ENCODE peak calls at places on chromosomes 12 and 14, in five cellular contexts. One of them, this sample, is unnamed.

GRCh38 chr12:88693837-88694445 is 113.7 kb upstream of the KITLG start:
- DNase-seq in iPS-NIHi11: no peak
- DNase-seq in caudate nucleus: no peak
- DNase-seq in stimulated activated CD4-positive, alpha-beta T cell treated with anti-CD3 and anti-CD28 coated beads, Interleukin-1b, Interleukin-23, amount 100 ng/mL, for 4 hours: no peak
- DNase-seq in non-pigmented ciliary epithelial cell: no peak
- DNase-seq in this sample: no peak

GRCh38 chr14:73237219-73237785 is at the start of gene PAPLN:
- DNase-seq in iPS-NIHi11: peak
- DNase-seq in caudate nucleus: no peak
- DNase-seq in stimulated activated CD4-positive, alpha-beta T cell treated with anti-CD3 and anti-CD28 coated beads, Interleukin-1b, Interleukin-23, amount 100 ng/mL, for 4 hours: no peak
- DNase-seq in non-pigmented ciliary epithelial cell: no peak
- DNase-seq in this sample: no peak

GRCh38 chr12:27865421-27865820 is 85.4 kb upstream of the MANSC4 start:
- DNase-seq in iPS-NIHi11: no peak
- DNase-seq in caudate nucleus: no peak
- DNase-seq in stimulated activated CD4-positive, alpha-beta T cell treated with anti-CD3 and anti-CD28 coated beads, Interleukin-1b, Interleukin-23, amount 100 ng/mL, for 4 hours: no peak
- DNase-seq in non-pigmented ciliary epithelial cell: peak
- DNase-seq in this sample: no peak

GRCh38 chr14:21233457-21234076 is 35.7 kb downstream of the HNRNPC start:
- DNase-seq in iPS-NIHi11: peak
- DNase-seq in caudate nucleus: no peak
- DNase-seq in stimulated activated CD4-positive, alpha-beta T cell treated with anti-CD3 and anti-CD28 coated beads, Interleukin-1b, Interleukin-23, amount 100 ng/mL, for 4 hours: no peak
- DNase-seq in non-pigmented ciliary epithelial cell: no peak
- DNase-seq in this sample: no peak

GRCh38 chr14:60736494-60736893 is 1.9 kb downstream of the MNAT1 start:
- DNase-seq in iPS-NIHi11: no peak
- DNase-seq in caudate nucleus: no peak
- DNase-seq in stimulated activated CD4-positive, alpha-beta T cell treated with anti-CD3 and anti-CD28 coated beads, Interleukin-1b, Interleukin-23, amount 100 ng/mL, for 4 hours: no peak
- DNase-seq in non-pigmented ciliary epithelial cell: peak
- DNase-seq in this sample: no peak

GRCh38 chr12:124477109-124477915 is 90.1 kb downstream of the NCOR2 start:
- DNase-seq in iPS-NIHi11: no peak
- DNase-seq in caudate nucleus: no peak
- DNase-seq in stimulated activated CD4-positive, alpha-beta T cell treated with anti-CD3 and anti-CD28 coated beads, Interleukin-1b, Interleukin-23, amount 100 ng/mL, for 4 hours: no peak
- DNase-seq in non-pigmented ciliary epithelial cell: no peak
- DNase-seq in this sample: peak

GRCh38 chr14:42944284-42944683 is 1337.6 kb downstream of the LRFN5 start:
- DNase-seq in iPS-NIHi11: no peak
- DNase-seq in caudate nucleus: no peak
- DNase-seq in stimulated activated CD4-positive, alpha-beta T cell treated with anti-CD3 and anti-CD28 coated beads, Interleukin-1b, Interleukin-23, amount 100 ng/mL, for 4 hours: no peak
- DNase-seq in non-pigmented ciliary epithelial cell: no peak
- DNase-seq in this sample: no peak

GRCh38 chr12:22046968-22047390 is 961 bp downstream of the CMAS start:
- DNase-seq in iPS-NIHi11: no peak
- DNase-seq in caudate nucleus: no peak
- DNase-seq in stimulated activated CD4-positive, alpha-beta T cell treated with anti-CD3 and anti-CD28 coated beads, Interleukin-1b, Interleukin-23, amount 100 ng/mL, for 4 hours: no peak
- DNase-seq in non-pigmented ciliary epithelial cell: no peak
- DNase-seq in this sample: no peak

GRCh38 chr12:30000401-30000800 is 216.7 kb upstream of the TMTC1 start:
- DNase-seq in iPS-NIHi11: no peak
- DNase-seq in caudate nucleus: no peak
- DNase-seq in stimulated activated CD4-positive, alpha-beta T cell treated with anti-CD3 and anti-CD28 coated beads, Interleukin-1b, Interleukin-23, amount 100 ng/mL, for 4 hours: no peak
- DNase-seq in non-pigmented ciliary epithelial cell: no peak
- DNase-seq in this sample: no peak

GRCh38 chr12:101637936-101638335 is 43.2 kb downstream of the MYBPC1 start:
- DNase-seq in iPS-NIHi11: no peak
- DNase-seq in caudate nucleus: no peak
- DNase-seq in stimulated activated CD4-positive, alpha-beta T cell treated with anti-CD3 and anti-CD28 coated beads, Interleukin-1b, Interleukin-23, amount 100 ng/mL, for 4 hours: no peak
- DNase-seq in non-pigmented ciliary epithelial cell: no peak
- DNase-seq in this sample: no peak

GRCh38 chr12:18250313-18250916 is 10.9 kb upstream of the PIK3C2G start:
- DNase-seq in iPS-NIHi11: peak
- DNase-seq in caudate nucleus: no peak
- DNase-seq in stimulated activated CD4-positive, alpha-beta T cell treated with anti-CD3 and anti-CD28 coated beads, Interleukin-1b, Interleukin-23, amount 100 ng/mL, for 4 hours: no peak
- DNase-seq in non-pigmented ciliary epithelial cell: no peak
- DNase-seq in this sample: peak

GRCh38 chr14:68404652-68405183 is 388.1 kb downstream of the ZFP36L1 start:
- DNase-seq in iPS-NIHi11: no peak
- DNase-seq in caudate nucleus: no peak
- DNase-seq in stimulated activated CD4-positive, alpha-beta T cell treated with anti-CD3 and anti-CD28 coated beads, Interleukin-1b, Interleukin-23, amount 100 ng/mL, for 4 hours: peak
- DNase-seq in non-pigmented ciliary epithelial cell: no peak
- DNase-seq in this sample: no peak

GRCh38 chr14:105019861-105020814 is 745 bp downstream of the CDCA4 start:
- DNase-seq in iPS-NIHi11: peak
- DNase-seq in caudate nucleus: no peak
- DNase-seq in stimulated activated CD4-positive, alpha-beta T cell treated with anti-CD3 and anti-CD28 coated beads, Interleukin-1b, Interleukin-23, amount 100 ng/mL, for 4 hours: peak
- DNase-seq in non-pigmented ciliary epithelial cell: no peak
- DNase-seq in this sample: no peak

GRCh38 chr14:65132855-65133254 is 30.5 kb upstream of the MAX start:
- DNase-seq in iPS-NIHi11: no peak
- DNase-seq in caudate nucleus: no peak
- DNase-seq in stimulated activated CD4-positive, alpha-beta T cell treated with anti-CD3 and anti-CD28 coated beads, Interleukin-1b, Interleukin-23, amount 100 ng/mL, for 4 hours: no peak
- DNase-seq in non-pigmented ciliary epithelial cell: no peak
- DNase-seq in this sample: no peak

GRCh38 chr12:10140001-10140400 is 10.0 kb upstream of the CLEC7A start:
- DNase-seq in iPS-NIHi11: peak
- DNase-seq in caudate nucleus: peak
- DNase-seq in stimulated activated CD4-positive, alpha-beta T cell treated with anti-CD3 and anti-CD28 coated beads, Interleukin-1b, Interleukin-23, amount 100 ng/mL, for 4 hours: peak
- DNase-seq in non-pigmented ciliary epithelial cell: peak
- DNase-seq in this sample: no peak

GRCh38 chr14:81211844-81212243 is 8.9 kb downstream of the GTF2A1 start:
- DNase-seq in iPS-NIHi11: no peak
- DNase-seq in caudate nucleus: no peak
- DNase-seq in stimulated activated CD4-positive, alpha-beta T cell treated with anti-CD3 and anti-CD28 coated beads, Interleukin-1b, Interleukin-23, amount 100 ng/mL, for 4 hours: peak
- DNase-seq in non-pigmented ciliary epithelial cell: no peak
- DNase-seq in this sample: no peak

GRCh38 chr14:78581222-78581621 is 411.0 kb downstream of the NRXN3 start:
- DNase-seq in iPS-NIHi11: no peak
- DNase-seq in caudate nucleus: no peak
- DNase-seq in stimulated activated CD4-positive, alpha-beta T cell treated with anti-CD3 and anti-CD28 coated beads, Interleukin-1b, Interleukin-23, amount 100 ng/mL, for 4 hours: no peak
- DNase-seq in non-pigmented ciliary epithelial cell: no peak
- DNase-seq in this sample: no peak